ENCODE peak calls at places on chromosomes 6 and 20, in five cellular contexts. J, S, K, G and R are unnamed samples.
A peak's percentile ranks its signal among the peaks of the same experiment; 100 is the strongest.

GRCh38 chr6:157272866-157273755 is 50.2 kb downstream of the TMEM242 start:
- DNase-seq in G (no peak), S (no peak), J (no peak), K (peak; percentile 19), R (peak; percentile 3)

GRCh38 chr6:33744895-33745546 is 1.7 kb downstream of the IP6K3 start:
- DNase-seq in S (no peak), J (no peak), G (no peak), K (peak; percentile 52), R (no peak)

GRCh38 chr20:61548069-61548468 is 296.0 kb downstream of the CDH4 start:
- DNase-seq in S (no peak), G (no peak), J (no peak), K (no peak), R (no peak)

GRCh38 chr6:169654590-169655391 is 47.0 kb downstream of the WDR27 start:
- DNase-seq in G (no peak), J (no peak), S (peak; percentile 61), K (no peak), R (no peak)

GRCh38 chr6:125300992-125301434 is 754 bp downstream of the HDDC2 start:
- DNase-seq in G (no peak), J (no peak), S (peak; percentile 51), K (peak; percentile 58), R (peak; percentile 42)

GRCh38 chr20:58800134-58800650 is 50.5 kb downstream of the GNAS-AS1 start:
- DNase-seq in J (peak; percentile 9), K (no peak), G (no peak), S (no peak), R (no peak)

GRCh38 chr20:61447950-61448349 is 195.9 kb downstream of the CDH4 start:
- DNase-seq in S (no peak), K (no peak), J (no peak), G (no peak), R (no peak)

GRCh38 chr6:143295904-143296303 is 154.6 kb downstream of the ADAT2 start:
- DNase-seq in S (no peak), K (no peak), J (no peak), G (no peak), R (no peak)

GRCh38 chr6:43308990-43309477 is 408 bp upstream of the CRIP3 start:
- DNase-seq in J (no peak), K (no peak), S (no peak), G (no peak), R (no peak)

GRCh38 chr6:71414486-71414885 is 125.9 kb downstream of the OGFRL1 start:
- DNase-seq in K (no peak), G (no peak), J (no peak), S (no peak), R (no peak)

GRCh38 chr20:52590100-52590499 is 382.1 kb upstream of the TSHZ2 start:
- DNase-seq in J (no peak), G (no peak), S (no peak), K (no peak), R (no peak)

GRCh38 chr6:100856146-100856545 is 25.0 kb downstream of the ASCC3 start:
- DNase-seq in G (no peak), K (no peak), S (no peak), J (no peak), R (no peak)

GRCh38 chr6:100865525-100865924 is 15.6 kb downstream of the ASCC3 start:
- DNase-seq in J (no peak), S (no peak), K (no peak), G (no peak), R (no peak)

GRCh38 chr6:100862063-100862462 is 19.1 kb downstream of the ASCC3 start:
- DNase-seq in S (no peak), K (no peak), G (no peak), J (no peak), R (no peak)
- H3K36me3 ChIP-seq in S (peaks cover 9% of the 10 kb centered on the region), K (peaks cover 7% of the 10 kb centered on the region), G (peaks cover 18% of the 10 kb centered on the region), J (peaks cover 2% of the 10 kb centered on the region), R (peaks cover 8% of the 10 kb centered on the region)

GRCh38 chr6:39791850-39792500 is at the start of gene DAAM2:
- DNase-seq in J (peak; percentile 43), G (no peak), S (peak; percentile 41), K (peak; percentile 74), R (peak; percentile 59)
- H2AFZ ChIP-seq in J (peak within 1 kb of the TSS; percentile 94), G (peak within 1 kb of the TSS; percentile 89), S (peak within 1 kb of the TSS; percentile 86), K (peak within 1 kb of the TSS; percentile 92), R (peak within 1 kb of the TSS; percentile 62)

GRCh38 chr6:82246802-82247633 is 526 bp downstream of the IBTK start:
- DNase-seq in G (no peak), S (peak; percentile 30), K (peak; percentile 78), J (peak; percentile 58), R (peak; percentile 77)
- H3K14ac ChIP-seq in G (no peak overlapping the region), S (peak overlapping the region; percentile 89), K (no peak overlapping the region), J (no peak overlapping the region), R (peak overlapping the region; percentile 58)

DNA sequence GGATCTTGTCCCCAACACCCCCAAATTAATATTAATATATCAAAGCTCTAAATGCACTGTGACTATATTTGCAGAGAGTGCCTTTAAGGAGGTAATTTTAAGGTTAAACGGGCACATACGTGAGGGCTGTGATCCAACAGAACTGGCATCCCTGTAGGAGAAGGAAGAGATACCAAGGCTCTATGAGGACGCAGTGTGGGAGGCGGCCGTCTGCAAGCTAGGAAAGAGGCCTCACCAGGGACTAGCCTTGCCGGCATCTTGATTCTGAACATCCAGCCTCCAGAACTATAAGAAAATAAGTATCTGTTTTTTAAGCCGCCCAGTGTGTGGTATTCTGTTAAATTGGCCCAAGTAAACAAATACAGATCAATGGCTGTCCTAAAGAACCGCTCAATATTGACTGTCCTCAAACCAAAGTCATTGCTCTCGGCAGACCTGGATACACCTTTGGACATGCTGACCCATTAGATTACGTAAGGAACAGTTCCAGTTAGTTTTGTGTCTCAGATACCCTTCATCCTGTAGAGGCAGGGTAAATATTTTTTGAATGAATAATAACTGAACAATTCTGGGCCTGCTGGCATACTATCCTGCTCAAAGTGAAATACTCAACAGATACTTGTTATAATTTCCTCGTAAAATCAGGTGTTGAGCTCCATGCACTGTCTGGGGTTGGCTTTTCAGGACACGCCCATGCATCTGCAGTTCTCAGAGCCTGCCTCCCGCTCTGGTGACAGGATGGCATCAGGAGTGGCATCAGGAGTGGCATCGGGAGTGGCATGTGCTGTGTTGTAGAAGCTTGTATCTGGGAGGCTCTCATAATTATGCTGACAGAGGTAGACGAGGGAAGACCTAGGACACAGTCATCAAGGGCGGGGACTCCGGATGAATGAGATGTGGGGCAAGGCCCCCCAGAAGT is 6.3 kb downstream of the PRR18 start:
- DNase-seq in S (no peak), J (no peak), K (no peak), G (no peak), R (no peak)
- H3K36me3 ChIP-seq in S (no peaks in the 10 kb centered on the region), J (no peaks in the 10 kb centered on the region), K (no peaks in the 10 kb centered on the region), G (no peaks in the 10 kb centered on the region), R (no peaks in the 10 kb centered on the region)